ENCODE peak calls at places on chromosome 21, in ten cellular contexts. Y, G, A, L, O, I, C, E, R and J are unnamed samples.

GRCh38 chr21:41043008-41043407 is 125.0 kb upstream of the BACE2 start:
- ATAC-seq in C (no peak), L (no peak), Y (no peak), E (no peak), A (no peak), R (peak), O (no peak), G (no peak), I (no peak), J (no peak)

GRCh38 chr21:45225041-45225740 is 62.5 kb downstream of the POFUT2 start:
- ATAC-seq in R (no peak), Y (no peak), G (no peak), O (no peak), I (no peak), L (no peak), E (peak), C (no peak), A (peak), J (no peak)

GRCh38 chr21:17925900-17926299 is 106.7 kb upstream of the C21orf91 start:
- ATAC-seq in R (no peak), E (peak), Y (no peak), C (no peak), G (no peak), A (no peak), I (no peak), O (no peak), L (peak), J (no peak)

GRCh38 chr21:35849131-35849530 is 211.2 kb downstream of the SETD4 start:
- ATAC-seq in G (no peak), L (no peak), R (no peak), E (no peak), C (no peak), O (no peak), A (no peak), I (no peak), Y (no peak), J (no peak)

GRCh38 chr21:28731700-28732321 is 260.9 kb downstream of the LTN1 start:
- ATAC-seq in G (no peak), L (no peak), Y (no peak), I (no peak), C (no peak), A (no peak), R (no peak), E (no peak), O (no peak), J (no peak)

GRCh38 chr21:17536381-17536780 is 23.5 kb downstream of the CXADR start:
- ATAC-seq in I (no peak), C (no peak), R (peak), L (peak), O (no peak), A (no peak), G (no peak), Y (no peak), E (no peak), J (peak)

GRCh38 chr21:22201669-22202068 is 1203.5 kb downstream of the NCAM2 start:
- ATAC-seq in G (no peak), A (no peak), Y (no peak), O (no peak), R (peak), L (no peak), E (no peak), I (no peak), C (no peak), J (no peak)

GRCh38 chr21:26800455-26801454 is 44.5 kb downstream of the ADAMTS1 start:
- ATAC-seq in O (no peak), L (no peak), R (no peak), I (peak), Y (no peak), C (no peak), G (no peak), A (no peak), E (no peak), J (peak)

GRCh38 chr21:39660191-39660590 is 47.5 kb downstream of the B3GALT5 start:
- ATAC-seq in C (no peak), I (peak), R (no peak), A (no peak), E (peak), Y (no peak), G (no peak), L (peak), O (no peak), J (peak)

GRCh38 chr21:42144679-42145568 is 73.8 kb downstream of the UMODL1 start:
- ATAC-seq in A (peak), E (no peak), I (no peak), G (no peak), O (no peak), C (peak), Y (no peak), R (no peak), L (no peak), J (no peak)

GRCh38 chr21:43740497-43741156 is 21.7 kb downstream of the PDXK start:
- ATAC-seq in Y (no peak), A (peak), C (peak), I (peak), L (peak), E (no peak), R (peak), O (no peak), G (peak), J (peak)

GRCh38 chr21:28900481-28900880 is 92.2 kb downstream of the LTN1 start:
- ATAC-seq in Y (no peak), R (no peak), O (no peak), I (no peak), A (no peak), L (no peak), E (no peak), G (no peak), C (no peak), J (no peak)

GRCh38 chr21:28959367-28960099 is 33.1 kb downstream of the LTN1 start:
- ATAC-seq in G (no peak), A (no peak), O (no peak), E (no peak), Y (no peak), C (no peak), I (no peak), L (no peak), R (no peak), J (no peak)